ENCODE peak calls at places on chromosomes 5 and 9, in eight cellular contexts. One of them, this sample, is unnamed.

GRCh38 chr9:116899337-116900006 is 212.4 kb downstream of the TRIM32 start:
- DNase-seq in mammary epithelial cell: peak; percentile 31
- DNase-seq in K562: no peak
- DNase-seq in Panc1: no peak
- DNase-seq in left ventricle myocardium inferior: no peak
- DNase-seq in DND-41: no peak
- DNase-seq in foreskin fibroblast: no peak
- DNase-seq in dorsolateral prefrontal cortex: no peak
- DNase-seq in this sample: no peak

GRCh38 chr9:34552606-34552981 is 29.8 kb upstream of the ENHO start:
- DNase-seq in mammary epithelial cell: no peak
- DNase-seq in K562: peak; percentile 4
- DNase-seq in Panc1: no peak
- DNase-seq in left ventricle myocardium inferior: no peak
- DNase-seq in DND-41: no peak
- DNase-seq in foreskin fibroblast: no peak
- DNase-seq in dorsolateral prefrontal cortex: no peak
- DNase-seq in this sample: no peak

GRCh38 chr9:80605129-80605528 is 1033.4 kb downstream of the TLE4 start:
- DNase-seq in mammary epithelial cell: peak; percentile 22
- DNase-seq in K562: no peak
- DNase-seq in Panc1: peak; percentile 8
- DNase-seq in left ventricle myocardium inferior: no peak
- DNase-seq in DND-41: no peak
- DNase-seq in foreskin fibroblast: peak; percentile 54
- DNase-seq in dorsolateral prefrontal cortex: no peak
- DNase-seq in this sample: peak; percentile 4

GRCh38 chr5:35860686-35861085 is 4.0 kb downstream of the IL7R start:
- DNase-seq in mammary epithelial cell: no peak
- DNase-seq in K562: no peak
- DNase-seq in Panc1: no peak
- DNase-seq in left ventricle myocardium inferior: no peak
- DNase-seq in DND-41: no peak
- DNase-seq in foreskin fibroblast: peak; percentile 55
- DNase-seq in dorsolateral prefrontal cortex: no peak
- DNase-seq in this sample: no peak

GRCh38 chr9:134321957-134322741 is 4.1 kb upstream of the RXRA start:
- DNase-seq in mammary epithelial cell: no peak
- DNase-seq in K562: no peak
- DNase-seq in Panc1: no peak
- DNase-seq in left ventricle myocardium inferior: peak; percentile 12
- DNase-seq in DND-41: no peak
- DNase-seq in foreskin fibroblast: no peak
- DNase-seq in dorsolateral prefrontal cortex: no peak
- DNase-seq in this sample: no peak

GRCh38 chr5:159515197-159515596 is 184.9 kb upstream of the IL12B start:
- DNase-seq in mammary epithelial cell: no peak
- DNase-seq in K562: no peak
- DNase-seq in Panc1: no peak
- DNase-seq in left ventricle myocardium inferior: no peak
- DNase-seq in DND-41: no peak
- DNase-seq in foreskin fibroblast: no peak
- DNase-seq in dorsolateral prefrontal cortex: no peak
- DNase-seq in this sample: no peak

GRCh38 chr9:125586173-125586512 is 120.9 kb downstream of the MAPKAP1 start:
- DNase-seq in mammary epithelial cell: no peak
- DNase-seq in K562: peak; percentile 15
- DNase-seq in Panc1: no peak
- DNase-seq in left ventricle myocardium inferior: no peak
- DNase-seq in DND-41: no peak
- DNase-seq in foreskin fibroblast: no peak
- DNase-seq in dorsolateral prefrontal cortex: no peak
- DNase-seq in this sample: no peak

GRCh38 chr9:138096192-138096845 is 218.7 kb downstream of the CACNA1B start:
- DNase-seq in mammary epithelial cell: no peak
- DNase-seq in K562: no peak
- DNase-seq in Panc1: no peak
- DNase-seq in left ventricle myocardium inferior: no peak
- DNase-seq in DND-41: no peak
- DNase-seq in foreskin fibroblast: no peak
- DNase-seq in dorsolateral prefrontal cortex: no peak
- DNase-seq in this sample: no peak

GRCh38 chr9:132309056-132309455 is 45.7 kb downstream of the SETX start:
- DNase-seq in mammary epithelial cell: no peak
- DNase-seq in K562: no peak
- DNase-seq in Panc1: no peak
- DNase-seq in left ventricle myocardium inferior: no peak
- DNase-seq in DND-41: no peak
- DNase-seq in foreskin fibroblast: no peak
- DNase-seq in dorsolateral prefrontal cortex: no peak
- DNase-seq in this sample: no peak

GRCh38 chr9:137161558-137162483 is 8.0 kb downstream of the LRRC26 start:
- DNase-seq in mammary epithelial cell: no peak
- DNase-seq in K562: peak; percentile 44
- DNase-seq in Panc1: no peak
- DNase-seq in left ventricle myocardium inferior: no peak
- DNase-seq in DND-41: no peak
- DNase-seq in foreskin fibroblast: no peak
- DNase-seq in dorsolateral prefrontal cortex: no peak
- DNase-seq in this sample: peak; percentile 82

GRCh38 chr9:97307091-97307490 is 368 bp upstream of the CCDC180 start:
- DNase-seq in mammary epithelial cell: peak; percentile 71
- DNase-seq in K562: peak; percentile 66
- DNase-seq in Panc1: no peak
- DNase-seq in left ventricle myocardium inferior: peak; percentile 57
- DNase-seq in DND-41: no peak
- DNase-seq in foreskin fibroblast: peak; percentile 80
- DNase-seq in dorsolateral prefrontal cortex: peak; percentile 80
- DNase-seq in this sample: peak; percentile 34

GRCh38 chr9:7117676-7118561 is 360.1 kb downstream of the KDM4C start:
- DNase-seq in mammary epithelial cell: peak; percentile 56
- DNase-seq in K562: no peak
- DNase-seq in Panc1: no peak
- DNase-seq in left ventricle myocardium inferior: no peak
- DNase-seq in DND-41: no peak
- DNase-seq in foreskin fibroblast: peak; percentile 80
- DNase-seq in dorsolateral prefrontal cortex: no peak
- DNase-seq in this sample: no peak

GRCh38 chr5:115033861-115034260 is 135.8 kb downstream of the TRIM36 start:
- DNase-seq in mammary epithelial cell: no peak
- DNase-seq in K562: no peak
- DNase-seq in Panc1: no peak
- DNase-seq in left ventricle myocardium inferior: no peak
- DNase-seq in DND-41: no peak
- DNase-seq in foreskin fibroblast: peak; percentile 0
- DNase-seq in dorsolateral prefrontal cortex: peak; percentile 17
- DNase-seq in this sample: no peak

GRCh38 chr9:134781895-134782294 is 98.7 kb upstream of the FCN2 start:
- DNase-seq in mammary epithelial cell: no peak
- DNase-seq in K562: peak; percentile 23
- DNase-seq in Panc1: no peak
- DNase-seq in left ventricle myocardium inferior: no peak
- DNase-seq in DND-41: peak; percentile 5
- DNase-seq in foreskin fibroblast: peak; percentile 44
- DNase-seq in dorsolateral prefrontal cortex: no peak
- DNase-seq in this sample: peak; percentile 54

DNA sequence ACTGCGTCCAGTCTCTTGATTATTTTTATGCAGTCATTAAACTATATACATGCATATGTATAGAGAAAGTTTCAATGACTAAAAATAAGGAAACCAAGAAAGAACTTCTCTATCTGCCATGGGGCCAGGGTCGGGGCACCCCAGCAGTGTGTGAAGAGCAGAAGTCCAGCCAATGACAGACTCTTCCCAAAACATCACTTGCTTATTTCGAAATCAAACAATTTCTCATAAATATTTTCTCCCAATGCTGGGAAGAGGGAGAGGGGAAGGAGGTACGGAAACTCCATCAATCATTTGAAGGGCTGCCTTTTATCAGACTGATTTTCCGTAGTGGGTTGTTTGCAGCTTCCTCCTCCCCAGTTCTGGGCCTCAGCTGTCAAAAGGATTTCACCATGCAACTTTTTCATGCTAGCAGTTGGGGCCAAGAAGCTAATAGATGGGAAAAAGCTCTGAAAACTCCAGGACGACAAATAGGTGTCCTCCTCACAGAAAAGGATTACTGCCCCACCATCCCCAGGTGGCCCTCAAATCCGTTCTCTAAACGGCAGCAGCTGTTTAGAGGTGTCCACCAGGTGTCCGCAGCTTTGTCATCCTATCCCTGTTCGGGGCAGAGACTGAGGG is 617 bp upstream of the FPGS start:
- DNase-seq in mammary epithelial cell: no peak
- DNase-seq in K562: no peak
- DNase-seq in Panc1: no peak
- DNase-seq in left ventricle myocardium inferior: no peak
- DNase-seq in DND-41: no peak
- DNase-seq in foreskin fibroblast: peak; percentile 46
- DNase-seq in dorsolateral prefrontal cortex: no peak
- DNase-seq in this sample: no peak
- TF ChIP-seq CTCF in mammary epithelial cell: no peak
- TF ChIP-seq CTCF in K562: peak; percentile 35
- TF ChIP-seq CTCF in Panc1: peak; percentile 28
- TF ChIP-seq CTCF in left ventricle myocardium inferior: peak; percentile 36
- TF ChIP-seq CTCF in DND-41: no peak
- TF ChIP-seq CTCF in foreskin fibroblast: no peak
- TF ChIP-seq CTCF in dorsolateral prefrontal cortex: no peak
- TF ChIP-seq CTCF in this sample: peak; percentile 32

GRCh38 chr9:37989632-37990155 is 79.3 kb downstream of the SHB start:
- DNase-seq in mammary epithelial cell: no peak
- DNase-seq in K562: no peak
- DNase-seq in Panc1: no peak
- DNase-seq in left ventricle myocardium inferior: no peak
- DNase-seq in DND-41: no peak
- DNase-seq in foreskin fibroblast: no peak
- DNase-seq in dorsolateral prefrontal cortex: no peak
- DNase-seq in this sample: no peak
- TF ChIP-seq CTCF in mammary epithelial cell: no peak
- TF ChIP-seq CTCF in K562: no peak
- TF ChIP-seq CTCF in Panc1: no peak
- TF ChIP-seq CTCF in left ventricle myocardium inferior: no peak
- TF ChIP-seq CTCF in DND-41: no peak
- TF ChIP-seq CTCF in foreskin fibroblast: no peak
- TF ChIP-seq CTCF in dorsolateral prefrontal cortex: no peak
- TF ChIP-seq CTCF in this sample: no peak

GRCh38 chr5:119961993-119962392 is 332.6 kb downstream of the FAM170A start:
- DNase-seq in mammary epithelial cell: no peak
- DNase-seq in K562: no peak
- DNase-seq in Panc1: no peak
- DNase-seq in left ventricle myocardium inferior: no peak
- DNase-seq in DND-41: no peak
- DNase-seq in foreskin fibroblast: no peak
- DNase-seq in dorsolateral prefrontal cortex: no peak
- DNase-seq in this sample: no peak

GRCh38 chr5:119968690-119969089 is 339.3 kb downstream of the FAM170A start:
- DNase-seq in mammary epithelial cell: no peak
- DNase-seq in K562: no peak
- DNase-seq in Panc1: no peak
- DNase-seq in left ventricle myocardium inferior: no peak
- DNase-seq in DND-41: no peak
- DNase-seq in foreskin fibroblast: no peak
- DNase-seq in dorsolateral prefrontal cortex: no peak
- DNase-seq in this sample: no peak

DNA sequence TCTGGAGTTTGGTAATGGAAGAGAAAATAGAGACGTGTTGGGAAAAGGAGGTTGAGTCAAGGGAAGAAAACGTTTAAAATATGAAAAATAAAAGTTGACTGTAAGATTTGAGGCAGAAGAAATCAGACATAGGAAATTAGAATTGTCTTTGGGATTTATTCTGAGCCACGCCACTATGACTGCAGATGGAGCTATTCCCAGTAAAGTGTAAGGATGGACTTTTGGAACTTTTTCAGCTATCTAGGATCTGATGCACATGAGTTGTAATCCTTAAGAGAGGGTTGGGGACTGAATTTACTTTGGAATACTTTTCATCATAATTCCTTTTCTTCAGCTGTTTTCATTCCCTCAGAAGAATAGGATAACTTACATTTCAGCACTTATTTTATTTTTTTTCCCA is 336.7 kb downstream of the FAM170A start:
- DNase-seq in mammary epithelial cell: no peak
- DNase-seq in K562: no peak
- DNase-seq in Panc1: no peak
- DNase-seq in left ventricle myocardium inferior: no peak
- DNase-seq in DND-41: no peak
- DNase-seq in foreskin fibroblast: peak; percentile 35
- DNase-seq in dorsolateral prefrontal cortex: no peak
- DNase-seq in this sample: no peak
- TF ChIP-seq CTCF in mammary epithelial cell: no peak
- TF ChIP-seq CTCF in K562: no peak
- TF ChIP-seq CTCF in Panc1: no peak
- TF ChIP-seq CTCF in left ventricle myocardium inferior: peak; percentile 50
- TF ChIP-seq CTCF in DND-41: no peak
- TF ChIP-seq CTCF in foreskin fibroblast: no peak
- TF ChIP-seq CTCF in dorsolateral prefrontal cortex: no peak
- TF ChIP-seq CTCF in this sample: no peak

GRCh38 chr5:142587354-142587965 is 98.4 kb downstream of the FGF1 start:
- DNase-seq in mammary epithelial cell: peak; percentile 23
- DNase-seq in K562: peak; percentile 68
- DNase-seq in Panc1: no peak
- DNase-seq in left ventricle myocardium inferior: no peak
- DNase-seq in DND-41: peak; percentile 42
- DNase-seq in foreskin fibroblast: peak; percentile 64
- DNase-seq in dorsolateral prefrontal cortex: no peak
- DNase-seq in this sample: no peak

GRCh38 chr5:142585451-142585850 is 100.4 kb downstream of the FGF1 start:
- DNase-seq in mammary epithelial cell: no peak
- DNase-seq in K562: no peak
- DNase-seq in Panc1: no peak
- DNase-seq in left ventricle myocardium inferior: no peak
- DNase-seq in DND-41: no peak
- DNase-seq in foreskin fibroblast: no peak
- DNase-seq in dorsolateral prefrontal cortex: no peak
- DNase-seq in this sample: no peak

GRCh38 chr5:142590451-142591240 is 95.2 kb downstream of the FGF1 start:
- DNase-seq in mammary epithelial cell: no peak
- DNase-seq in K562: no peak
- DNase-seq in Panc1: no peak
- DNase-seq in left ventricle myocardium inferior: no peak
- DNase-seq in DND-41: no peak
- DNase-seq in foreskin fibroblast: peak; percentile 43
- DNase-seq in dorsolateral prefrontal cortex: no peak
- DNase-seq in this sample: no peak

GRCh38 chr5:142586552-142586951 is 99.3 kb downstream of the FGF1 start:
- DNase-seq in mammary epithelial cell: no peak
- DNase-seq in K562: no peak
- DNase-seq in Panc1: no peak
- DNase-seq in left ventricle myocardium inferior: no peak
- DNase-seq in DND-41: no peak
- DNase-seq in foreskin fibroblast: no peak
- DNase-seq in dorsolateral prefrontal cortex: no peak
- DNase-seq in this sample: peak; percentile 65

DNA sequence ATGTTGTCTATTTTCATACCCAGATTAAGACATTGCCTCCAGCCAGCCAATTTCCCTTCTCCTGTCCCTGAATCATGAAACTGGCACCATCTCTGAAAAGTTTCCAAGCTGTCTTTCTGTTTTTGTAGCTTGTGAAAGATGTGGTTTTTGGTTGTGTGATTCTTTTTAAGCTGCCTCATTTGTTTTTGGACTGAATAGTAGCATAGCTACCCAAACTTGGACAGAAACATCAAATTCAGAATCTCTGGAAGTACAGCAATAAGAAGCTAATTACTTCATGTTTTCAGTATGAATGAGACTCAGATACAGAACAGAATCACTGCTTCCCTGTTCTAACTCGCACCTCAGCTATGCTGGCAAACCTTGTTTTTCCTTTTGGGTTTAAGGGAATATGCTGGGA is 101.0 kb downstream of the FGF1 start:
- DNase-seq in mammary epithelial cell: no peak
- DNase-seq in K562: no peak
- DNase-seq in Panc1: no peak
- DNase-seq in left ventricle myocardium inferior: no peak
- DNase-seq in DND-41: no peak
- DNase-seq in foreskin fibroblast: no peak
- DNase-seq in dorsolateral prefrontal cortex: no peak
- DNase-seq in this sample: no peak
- TF ChIP-seq CTCF in mammary epithelial cell: no peak
- TF ChIP-seq CTCF in K562: no peak
- TF ChIP-seq CTCF in Panc1: no peak
- TF ChIP-seq CTCF in left ventricle myocardium inferior: no peak
- TF ChIP-seq CTCF in DND-41: no peak
- TF ChIP-seq CTCF in foreskin fibroblast: no peak
- TF ChIP-seq CTCF in dorsolateral prefrontal cortex: no peak
- TF ChIP-seq CTCF in this sample: no peak